ENCODE peak calls at places on chromosomes 7 and 10, in six cellular contexts. T is right lobe of liver, Q is foreskin keratinocyte, P is cardiac fibroblast, C is progenitor cell of endocrine pancreas, G is hepatocyte. O is an unnamed sample.

GRCh38 chr10:70331486-70332268 is 47.9 kb upstream of the NPFFR1 start:
- DNase-seq in T (no peak), Q (peak), P (peak), C (no peak), G (peak), O (no peak)

GRCh38 chr7:150949564-150949963 is 28.6 kb downstream of the KCNH2 start:
- DNase-seq in T (peak), Q (no peak), P (no peak), C (no peak), G (no peak), O (no peak)

GRCh38 chr7:128881458-128882125 is 18.9 kb downstream of the ATP6V1F start:
- DNase-seq in T (peak), Q (no peak), P (no peak), C (no peak), G (no peak), O (no peak)

GRCh38 chr7:38694326-38694725 is 63.2 kb upstream of the AMPH start:
- DNase-seq in T (no peak), Q (no peak), P (no peak), C (no peak), G (no peak), O (no peak)

GRCh38 chr7:87231243-87231642 is 11.7 kb upstream of the TMEM243 start:
- DNase-seq in T (peak), Q (no peak), P (no peak), C (no peak), G (no peak), O (no peak)

GRCh38 chr10:43959364-43959763 is 310.7 kb upstream of the ZNF32 start:
- DNase-seq in T (no peak), Q (peak), P (no peak), C (no peak), G (no peak), O (no peak)

GRCh38 chr10:51129946-51130554 is 55.8 kb downstream of the PRKG1 start:
- DNase-seq in T (no peak), Q (peak), P (no peak), C (no peak), G (no peak), O (no peak)

GRCh38 chr10:31675726-31676125 is 252.9 kb downstream of the ARHGAP12 start:
- DNase-seq in T (no peak), Q (no peak), P (no peak), C (no peak), G (no peak), O (no peak)

GRCh38 chr7:123433665-123434064 is 100.7 kb downstream of the IQUB start:
- DNase-seq in T (no peak), Q (no peak), P (no peak), C (no peak), G (no peak), O (no peak)

GRCh38 chr7:98358706-98359105 is 42.2 kb downstream of the BAIAP2L1 start:
- DNase-seq in T (no peak), Q (no peak), P (no peak), C (no peak), G (no peak), O (no peak)

GRCh38 chr7:155227788-155228458 is 69.8 kb upstream of the INSIG1 start:
- DNase-seq in T (peak), Q (no peak), P (no peak), C (no peak), G (no peak), O (no peak)

GRCh38 chr10:52540479-52540984 is 226.5 kb downstream of the DKK1 start:
- DNase-seq in T (no peak), Q (no peak), P (no peak), C (no peak), G (no peak), O (no peak)

GRCh38 chr10:8583096-8583495 is 528.6 kb downstream of the GATA3 start:
- DNase-seq in T (no peak), Q (no peak), P (no peak), C (no peak), G (no peak), O (no peak)

GRCh38 chr7:136009488-136010079 is 32.4 kb upstream of the MTPN start:
- DNase-seq in T (no peak), Q (peak), P (peak), C (no peak), G (peak), O (peak)

GRCh38 chr7:86995052-86995725 is 64.3 kb downstream of the ELAPOR2 start:
- DNase-seq in T (no peak), Q (no peak), P (no peak), C (no peak), G (no peak), O (no peak)

GRCh38 chr7:51633596-51633995 is 317.0 kb upstream of the COBL start:
- DNase-seq in T (no peak), Q (no peak), P (no peak), C (no peak), G (no peak), O (no peak)

GRCh38 chr10:34637419-34637911 is 177.6 kb downstream of the PARD3 start:
- DNase-seq in T (no peak), Q (peak), P (peak), C (peak), G (peak), O (peak)

GRCh38 chr7:6360841-6361240 is 86.9 kb downstream of the DAGLB start:
- DNase-seq in T (no peak), Q (no peak), P (peak), C (no peak), G (no peak), O (no peak)

GRCh38 chr10:12559578-12560178 is 210.3 kb downstream of the CAMK1D start:
- DNase-seq in T (no peak), Q (no peak), P (no peak), C (no peak), G (no peak), O (no peak)

GRCh38 chr7:127629268-127629854 is 11.4 kb upstream of the PAX4 start:
- DNase-seq in T (no peak), Q (no peak), P (no peak), C (peak), G (peak), O (peak)

GRCh38 chr10:42963302-42963701 is 113.6 kb upstream of the RET start:
- DNase-seq in T (peak), Q (no peak), P (no peak), C (no peak), G (no peak), O (no peak)

GRCh38 chr10:14039968-14040668 is 290.6 kb downstream of the FRMD4A start:
- DNase-seq in T (no peak), Q (no peak), P (peak), C (no peak), G (no peak), O (no peak)

GRCh38 chr7:44959433-44959951 is 19.3 kb downstream of the MYO1G start:
- DNase-seq in T (no peak), Q (peak), P (no peak), C (no peak), G (no peak), O (no peak)

GRCh38 chr7:157541295-157541608 is 204.4 kb downstream of the DNAJB6 start:
- DNase-seq in T (peak), Q (no peak), P (no peak), C (no peak), G (no peak), O (no peak)

GRCh38 chr7:151265351-151265931 is 16.9 kb upstream of the SMARCD3 start:
- DNase-seq in T (no peak), Q (no peak), P (no peak), C (no peak), G (no peak), O (no peak)

GRCh38 chr7:129969881-129970446 is 17.2 kb upstream of the UBE2H start:
- DNase-seq in T (no peak), Q (peak), P (peak), C (no peak), G (peak), O (no peak)

GRCh38 chr7:45638916-45639315 is 64.7 kb downstream of the ADCY1 start:
- DNase-seq in T (peak), Q (no peak), P (no peak), C (no peak), G (peak), O (no peak)

GRCh38 chr10:118482393-118483331 is 112.8 kb downstream of the PRLHR start:
- DNase-seq in T (no peak), Q (no peak), P (no peak), C (no peak), G (no peak), O (no peak)

GRCh38 chr7:158617737-158618128 is 30.1 kb upstream of the PTPRN2 start:
- DNase-seq in T (no peak), Q (no peak), P (peak), C (no peak), G (no peak), O (no peak)

GRCh38 chr7:158612546-158612945 is 24.9 kb upstream of the PTPRN2 start:
- DNase-seq in T (no peak), Q (no peak), P (no peak), C (no peak), G (no peak), O (no peak)

GRCh38 chr7:158616050-158616449 is 28.4 kb upstream of the PTPRN2 start:
- DNase-seq in T (no peak), Q (no peak), P (no peak), C (no peak), G (no peak), O (no peak)

GRCh38 chr7:158613481-158613880 is 25.9 kb upstream of the PTPRN2 start:
- DNase-seq in T (no peak), Q (no peak), P (peak), C (no peak), G (no peak), O (no peak)

GRCh38 chr7:158614695-158615094 is 27.1 kb upstream of the PTPRN2 start:
- DNase-seq in T (no peak), Q (no peak), P (peak), C (no peak), G (no peak), O (no peak)
- TF ChIP-seq CTCF in T (no peak), Q (no peak), P (no peak), C (no peak), G (no peak), O (no peak)

DNA sequence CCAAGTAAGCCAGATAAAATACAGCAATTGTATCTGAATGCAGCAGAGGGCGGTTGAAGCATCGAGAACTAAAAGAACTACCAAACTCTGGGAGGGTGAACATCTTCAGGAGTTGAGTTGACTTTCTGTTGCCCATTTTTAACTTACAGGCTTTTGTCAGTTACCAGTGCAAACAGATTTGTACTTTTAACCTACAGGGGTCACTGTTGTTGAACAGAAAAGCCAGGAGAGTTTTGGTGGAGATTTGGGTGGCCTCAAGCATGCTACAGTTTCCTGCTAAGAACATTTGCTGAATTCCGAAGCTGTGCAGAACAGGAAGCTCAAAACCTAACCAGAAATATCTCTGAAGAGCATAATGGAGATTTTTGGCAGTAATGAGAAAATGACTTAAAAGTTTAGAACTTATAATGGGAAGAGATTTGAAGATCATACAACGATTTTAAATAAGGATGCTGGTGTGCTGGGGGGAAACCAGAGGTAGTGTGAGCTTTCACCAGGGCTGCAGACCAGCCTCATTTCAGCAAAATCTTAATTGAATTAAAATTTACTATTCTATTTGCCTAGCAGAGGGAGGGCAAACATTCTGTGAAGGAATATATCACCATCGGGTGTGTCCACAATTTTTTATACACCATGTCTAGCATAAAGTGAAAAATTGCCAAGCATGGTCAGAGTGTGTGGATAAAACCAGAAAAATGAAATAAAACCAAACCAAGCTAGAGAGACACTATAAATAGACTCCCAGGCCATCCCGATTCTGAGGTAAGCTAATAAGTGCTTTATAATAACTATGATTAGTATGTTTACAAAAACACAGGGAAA is 208.6 kb upstream of the CCDC6 start:
- DNase-seq in T (no peak), Q (peak), P (peak), C (no peak), G (peak), O (peak)
- TF ChIP-seq CTCF in T (peak), Q (peak), P (peak), C (peak), G (peak), O (peak)

DNA sequence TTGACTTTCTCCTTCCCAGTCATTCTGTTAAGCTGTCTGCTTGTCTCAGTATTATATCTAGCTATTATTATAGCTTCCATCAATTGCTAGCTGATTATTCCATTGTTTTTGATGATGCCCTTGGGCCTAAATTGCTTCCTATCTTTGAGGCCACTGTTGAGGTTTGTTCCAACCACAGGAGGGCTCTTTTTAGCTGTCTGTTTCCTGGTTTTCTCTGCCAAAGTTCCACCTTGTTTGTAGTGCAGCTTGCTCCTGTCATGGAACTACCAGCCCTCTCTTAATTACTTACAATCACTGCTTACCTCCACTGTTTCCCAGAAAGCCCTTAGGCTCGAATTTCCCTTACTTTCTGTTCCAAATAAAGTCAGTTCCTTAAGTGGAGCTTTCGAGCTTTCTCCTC is 118.7 kb upstream of the SEC61G start:
- DNase-seq in T (no peak), Q (peak), P (peak), C (no peak), G (no peak), O (no peak)
- TF ChIP-seq CTCF in T (peak), Q (peak), P (no peak), C (no peak), G (peak), O (no peak)

GRCh38 chr7:997404-998395 is 14.7 kb downstream of the CYP2W1 start:
- DNase-seq in T (no peak), Q (no peak), P (no peak), C (no peak), G (no peak), O (no peak)
- TF ChIP-seq CTCF in T (no peak), Q (no peak), P (no peak), C (no peak), G (no peak), O (no peak)

GRCh38 chr10:57300718-57301117 is 939.7 kb upstream of the ZWINT start:
- DNase-seq in T (no peak), Q (no peak), P (no peak), C (no peak), G (no peak), O (no peak)

GRCh38 chr10:57303567-57303966 is 942.5 kb upstream of the ZWINT start:
- DNase-seq in T (no peak), Q (no peak), P (no peak), C (no peak), G (no peak), O (no peak)
- TF ChIP-seq CTCF in T (no peak), Q (no peak), P (no peak), C (no peak), G (no peak), O (no peak)

DNA sequence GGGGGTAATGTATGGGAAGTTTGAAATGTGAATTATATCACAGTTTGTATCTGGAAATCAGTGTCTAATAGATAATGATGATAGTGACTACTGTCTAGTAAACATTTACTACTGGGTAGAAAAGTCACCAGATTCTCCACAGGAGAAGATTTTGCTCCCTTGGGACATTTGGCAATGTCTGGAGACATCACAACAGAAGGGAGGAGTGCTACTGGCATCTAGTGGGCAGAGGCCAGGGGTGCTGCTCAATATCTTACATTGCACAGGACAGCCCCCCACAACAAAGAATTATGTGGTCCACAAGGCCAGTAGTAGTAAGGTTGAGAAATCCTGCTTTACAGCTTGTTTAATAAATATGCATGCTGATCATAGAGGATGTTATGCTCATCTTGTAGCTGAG is 92.3 kb upstream of the PRPS1L1 start:
- DNase-seq in T (no peak), Q (no peak), P (peak), C (no peak), G (no peak), O (no peak)
- TF ChIP-seq CTCF in T (no peak), Q (peak), P (peak), C (peak), G (peak), O (peak)